ENCODE peak calls at places on chromosomes 6 and 20, in seven cellular contexts. One of them, this sample, is unnamed.

GRCh38 chr20:40532103-40532502 is 156.9 kb downstream of the MAFB start:
- DNase-seq in HCT116: peak; percentile 48
- DNase-seq in K562: peak; percentile 48
- DNase-seq in A549: no peak
- DNase-seq in PC-3: no peak
- DNase-seq in IMR-90: no peak
- DNase-seq in fibroblast of lung: no peak
- DNase-seq in this sample: peak; percentile 56

GRCh38 chr20:35617397-35618031 is 1.9 kb downstream of the SPAG4 start:
- DNase-seq in K562: peak; percentile 78
- DNase-seq in PC-3: peak; percentile 83
- DNase-seq in A549: peak; percentile 85
- DNase-seq in IMR-90: peak; percentile 53
- DNase-seq in HCT116: no peak
- DNase-seq in fibroblast of lung: peak; percentile 49
- DNase-seq in this sample: peak; percentile 64

GRCh38 chr20:396619-397431 is 11.3 kb upstream of the RBCK1 start:
- DNase-seq in K562: no peak
- DNase-seq in IMR-90: no peak
- DNase-seq in fibroblast of lung: no peak
- DNase-seq in PC-3: no peak
- DNase-seq in HCT116: no peak
- DNase-seq in A549: no peak
- DNase-seq in this sample: no peak

GRCh38 chr6:20559924-20560551 is 25.8 kb downstream of the CDKAL1 start:
- DNase-seq in K562: no peak
- DNase-seq in PC-3: no peak
- DNase-seq in A549: no peak
- DNase-seq in fibroblast of lung: no peak
- DNase-seq in IMR-90: no peak
- DNase-seq in HCT116: no peak
- DNase-seq in this sample: no peak

GRCh38 chr20:34155864-34156263 is 43.8 kb upstream of the EIF2S2 start:
- DNase-seq in K562: no peak
- DNase-seq in fibroblast of lung: no peak
- DNase-seq in A549: no peak
- DNase-seq in PC-3: no peak
- DNase-seq in HCT116: no peak
- DNase-seq in IMR-90: no peak
- DNase-seq in this sample: no peak

GRCh38 chr20:34525709-34526416 is 9.6 kb downstream of the DYNLRB1 start:
- DNase-seq in K562: peak; percentile 19
- DNase-seq in IMR-90: peak; percentile 100
- DNase-seq in HCT116: peak; percentile 93
- DNase-seq in PC-3: peak; percentile 100
- DNase-seq in A549: peak; percentile 97
- DNase-seq in fibroblast of lung: peak; percentile 99
- DNase-seq in this sample: peak; percentile 86

GRCh38 chr6:104930939-104931338 is 26.0 kb upstream of the LIN28B start:
- DNase-seq in HCT116: no peak
- DNase-seq in fibroblast of lung: no peak
- DNase-seq in IMR-90: no peak
- DNase-seq in K562: no peak
- DNase-seq in PC-3: no peak
- DNase-seq in A549: no peak
- DNase-seq in this sample: no peak

GRCh38 chr6:7125290-7125689 is 17.5 kb downstream of the RREB1 start:
- DNase-seq in K562: no peak
- DNase-seq in A549: no peak
- DNase-seq in PC-3: no peak
- DNase-seq in HCT116: no peak
- DNase-seq in IMR-90: no peak
- DNase-seq in fibroblast of lung: no peak
- DNase-seq in this sample: no peak

GRCh38 chr6:28643017-28643740 is 117.5 kb downstream of the GPX5 start:
- DNase-seq in A549: no peak
- DNase-seq in fibroblast of lung: peak; percentile 81
- DNase-seq in PC-3: peak; percentile 74
- DNase-seq in HCT116: peak; percentile 88
- DNase-seq in IMR-90: peak; percentile 78
- DNase-seq in K562: peak; percentile 83
- DNase-seq in this sample: peak; percentile 66

GRCh38 chr6:21740719-21741118 is 147.2 kb downstream of the SOX4 start:
- DNase-seq in fibroblast of lung: peak; percentile 92
- DNase-seq in K562: no peak
- DNase-seq in PC-3: peak; percentile 62
- DNase-seq in IMR-90: peak; percentile 85
- DNase-seq in HCT116: no peak
- DNase-seq in A549: no peak
- DNase-seq in this sample: no peak

GRCh38 chr20:6707231-6707870 is 60.1 kb upstream of the BMP2 start:
- DNase-seq in A549: no peak
- DNase-seq in HCT116: no peak
- DNase-seq in IMR-90: no peak
- DNase-seq in fibroblast of lung: peak; percentile 31
- DNase-seq in PC-3: peak; percentile 28
- DNase-seq in K562: no peak
- DNase-seq in this sample: no peak

GRCh38 chr6:43628392-43629103 is 516 bp downstream of the GTPBP2 start:
- DNase-seq in A549: peak; percentile 35
- DNase-seq in PC-3: peak; percentile 20
- DNase-seq in K562: peak; percentile 85
- DNase-seq in fibroblast of lung: peak; percentile 34
- DNase-seq in IMR-90: peak; percentile 34
- DNase-seq in HCT116: peak; percentile 37
- DNase-seq in this sample: no peak

GRCh38 chr6:141866731-141867502 is 265.8 kb upstream of the GJE1 start:
- DNase-seq in fibroblast of lung: no peak
- DNase-seq in HCT116: no peak
- DNase-seq in IMR-90: peak; percentile 15
- DNase-seq in K562: no peak
- DNase-seq in A549: no peak
- DNase-seq in PC-3: no peak
- DNase-seq in this sample: no peak

GRCh38 chr6:147382945-147383554 is 125.4 kb upstream of the SAMD5 start:
- DNase-seq in A549: peak; percentile 5
- DNase-seq in PC-3: peak; percentile 55
- DNase-seq in fibroblast of lung: peak; percentile 51
- DNase-seq in HCT116: peak; percentile 13
- DNase-seq in K562: peak; percentile 26
- DNase-seq in IMR-90: peak; percentile 41
- DNase-seq in this sample: no peak

GRCh38 chr6:27157461-27158315 is 89.8 kb upstream of the PRSS16 start:
- DNase-seq in PC-3: peak; percentile 87
- DNase-seq in HCT116: peak; percentile 65
- DNase-seq in K562: peak; percentile 93
- DNase-seq in A549: peak; percentile 52
- DNase-seq in fibroblast of lung: peak; percentile 72
- DNase-seq in IMR-90: peak; percentile 77
- DNase-seq in this sample: peak; percentile 70

GRCh38 chr6:159788276-159788675 is 1.1 kb downstream of the TCP1 start:
- DNase-seq in A549: no peak
- DNase-seq in fibroblast of lung: no peak
- DNase-seq in PC-3: no peak
- DNase-seq in K562: no peak
- DNase-seq in IMR-90: no peak
- DNase-seq in HCT116: no peak
- DNase-seq in this sample: peak; percentile 12

GRCh38 chr20:50380697-50381040 is 129.5 kb upstream of the PTPN1 start:
- DNase-seq in K562: no peak
- DNase-seq in PC-3: peak; percentile 71
- DNase-seq in IMR-90: peak; percentile 65
- DNase-seq in A549: peak; percentile 67
- DNase-seq in fibroblast of lung: peak; percentile 23
- DNase-seq in HCT116: no peak
- DNase-seq in this sample: no peak

GRCh38 chr20:14453259-14453658 is 115.8 kb upstream of the FLRT3 start:
- DNase-seq in fibroblast of lung: no peak
- DNase-seq in K562: no peak
- DNase-seq in A549: no peak
- DNase-seq in HCT116: no peak
- DNase-seq in IMR-90: no peak
- DNase-seq in PC-3: no peak
- DNase-seq in this sample: no peak

GRCh38 chr20:6699931-6700562 is 67.4 kb upstream of the BMP2 start:
- DNase-seq in HCT116: no peak
- DNase-seq in fibroblast of lung: no peak
- DNase-seq in IMR-90: no peak
- DNase-seq in K562: no peak
- DNase-seq in A549: no peak
- DNase-seq in PC-3: no peak
- DNase-seq in this sample: no peak

GRCh38 chr20:31843881-31844280 is 1.5 kb downstream of the FOXS1 start:
- DNase-seq in HCT116: no peak
- DNase-seq in A549: no peak
- DNase-seq in fibroblast of lung: no peak
- DNase-seq in K562: no peak
- DNase-seq in PC-3: no peak
- DNase-seq in IMR-90: no peak
- DNase-seq in this sample: no peak

DNA sequence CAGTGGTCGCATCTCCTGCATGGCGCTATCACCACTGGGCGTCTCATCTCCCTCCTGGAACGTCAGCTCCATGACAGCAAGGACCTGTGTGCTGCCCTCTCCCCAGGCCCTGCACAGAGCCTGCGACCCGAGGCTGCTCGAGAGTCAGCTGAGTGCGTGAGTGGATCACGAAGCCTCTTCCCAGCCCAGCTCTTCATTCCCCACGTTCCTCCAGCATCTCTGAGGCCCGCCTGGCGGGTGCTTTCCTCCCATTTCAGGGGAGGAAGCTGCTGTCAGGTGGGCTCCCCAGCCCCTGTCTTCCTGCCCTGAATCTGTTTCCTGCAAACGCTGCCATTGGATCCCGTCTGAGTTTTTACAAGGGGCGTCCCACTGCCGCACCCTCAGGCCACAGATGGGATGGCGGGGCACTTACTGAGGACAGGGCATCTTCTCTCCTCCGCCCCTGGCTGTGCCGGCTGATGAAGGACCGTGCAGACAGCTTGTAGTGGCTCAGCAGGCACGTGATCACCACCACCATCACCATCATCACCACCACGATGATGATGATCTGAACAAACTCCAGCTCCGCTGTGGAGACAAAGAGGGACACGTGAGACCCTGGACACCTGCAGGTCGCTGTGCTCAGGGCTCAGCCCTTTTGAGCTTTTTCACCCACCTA is 39.0 kb upstream of the ZBP1 start:
- DNase-seq in PC-3: no peak
- DNase-seq in fibroblast of lung: no peak
- DNase-seq in A549: no peak
- DNase-seq in HCT116: no peak
- DNase-seq in K562: no peak
- DNase-seq in IMR-90: no peak
- DNase-seq in this sample: no peak
- H3K27ac ChIP-seq in PC-3: no peak overlapping the region
- H3K27ac ChIP-seq in fibroblast of lung: no peak overlapping the region
- H3K27ac ChIP-seq in A549: no peak overlapping the region
- H3K27ac ChIP-seq in HCT116: no peak overlapping the region
- H3K27ac ChIP-seq in K562: no peak overlapping the region
- H3K27ac ChIP-seq in IMR-90: no peak overlapping the region
- H3K27ac ChIP-seq in this sample: no peak overlapping the region

DNA sequence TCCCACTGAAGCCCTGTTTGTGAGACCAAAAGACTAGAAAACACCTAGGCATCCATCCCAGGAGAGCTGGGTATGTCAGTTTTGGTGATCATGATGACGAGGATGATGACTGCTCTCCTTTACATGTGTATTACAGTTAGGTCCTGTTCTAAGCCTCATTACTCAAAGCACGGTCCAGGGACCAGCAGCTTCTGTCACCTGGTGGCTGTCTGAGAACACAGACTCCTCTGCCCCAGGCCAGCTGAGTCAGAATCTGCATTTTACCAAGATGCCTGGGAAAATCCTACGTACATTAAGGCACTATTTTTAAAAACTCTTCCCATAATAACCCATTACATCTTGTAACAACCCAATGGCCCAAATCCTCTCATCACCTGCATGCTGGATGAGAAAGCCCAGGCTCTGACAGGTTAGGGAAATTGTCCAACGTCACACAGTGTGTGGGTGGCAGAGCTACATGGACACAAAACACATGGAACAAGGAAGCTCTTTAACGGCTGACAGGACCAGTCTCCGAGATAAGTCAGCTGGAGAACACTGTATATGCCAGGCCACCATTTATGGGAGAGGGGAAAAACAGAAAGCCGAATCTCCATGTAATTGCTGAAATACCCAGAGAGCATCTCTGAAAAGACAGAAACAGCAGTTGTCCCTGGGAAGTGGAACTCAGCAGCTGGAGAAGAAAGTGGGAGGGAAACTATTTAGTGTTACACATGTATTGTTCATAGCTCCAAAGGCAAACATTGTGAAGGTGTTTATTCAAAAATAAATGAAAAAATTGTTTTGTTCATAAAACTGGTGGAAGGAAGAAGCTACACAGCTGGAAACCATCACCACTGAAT is 65.3 kb downstream of the BMP7 start:
- DNase-seq in IMR-90: no peak
- DNase-seq in HCT116: no peak
- DNase-seq in fibroblast of lung: no peak
- DNase-seq in K562: no peak
- DNase-seq in A549: no peak
- DNase-seq in PC-3: no peak
- DNase-seq in this sample: peak; percentile 97
- H3K4me2 ChIP-seq in IMR-90: no peak overlapping the region
- H3K4me2 ChIP-seq in HCT116: no peak overlapping the region
- H3K4me2 ChIP-seq in fibroblast of lung: no peak overlapping the region
- H3K4me2 ChIP-seq in K562: no peak overlapping the region
- H3K4me2 ChIP-seq in A549: no peak overlapping the region
- H3K4me2 ChIP-seq in PC-3: no peak overlapping the region
- H3K4me2 ChIP-seq in this sample: no peak overlapping the region

GRCh38 chr6:4280721-4281120 is 145.3 kb upstream of the ECI2 start:
- DNase-seq in K562: no peak
- DNase-seq in PC-3: peak; percentile 88
- DNase-seq in IMR-90: peak; percentile 91
- DNase-seq in A549: peak; percentile 47
- DNase-seq in HCT116: no peak
- DNase-seq in fibroblast of lung: peak; percentile 93
- DNase-seq in this sample: peak; percentile 75

GRCh38 chr6:4280031-4280430 is 144.7 kb upstream of the ECI2 start:
- DNase-seq in fibroblast of lung: no peak
- DNase-seq in PC-3: no peak
- DNase-seq in A549: no peak
- DNase-seq in K562: no peak
- DNase-seq in IMR-90: no peak
- DNase-seq in HCT116: no peak
- DNase-seq in this sample: peak; percentile 59

GRCh38 chr6:4282926-4283325 is 147.6 kb upstream of the ECI2 start:
- DNase-seq in PC-3: no peak
- DNase-seq in K562: no peak
- DNase-seq in IMR-90: no peak
- DNase-seq in fibroblast of lung: no peak
- DNase-seq in A549: no peak
- DNase-seq in HCT116: no peak
- DNase-seq in this sample: no peak

GRCh38 chr6:4281341-4282293 is 146.2 kb upstream of the ECI2 start:
- DNase-seq in PC-3: peak; percentile 81
- DNase-seq in K562: no peak
- DNase-seq in fibroblast of lung: peak; percentile 78
- DNase-seq in A549: no peak
- DNase-seq in HCT116: no peak
- DNase-seq in IMR-90: peak; percentile 62
- DNase-seq in this sample: peak; percentile 72
- H3K4me3 ChIP-seq in PC-3: peak overlapping the region; percentile 60
- H3K4me3 ChIP-seq in K562: no peak overlapping the region
- H3K4me3 ChIP-seq in fibroblast of lung: peak overlapping the region; percentile 42
- H3K4me3 ChIP-seq in A549: no peak overlapping the region
- H3K4me3 ChIP-seq in HCT116: no peak overlapping the region
- H3K4me3 ChIP-seq in IMR-90: peak overlapping the region; percentile 19
- H3K4me3 ChIP-seq in this sample: no peak overlapping the region

GRCh38 chr6:77653817-77654216 is 978 bp downstream of the MEI4 start:
- DNase-seq in fibroblast of lung: no peak
- DNase-seq in A549: no peak
- DNase-seq in K562: no peak
- DNase-seq in PC-3: no peak
- DNase-seq in HCT116: no peak
- DNase-seq in IMR-90: no peak
- DNase-seq in this sample: no peak
- H3K27ac ChIP-seq in fibroblast of lung: no peak overlapping the region
- H3K27ac ChIP-seq in A549: no peak overlapping the region
- H3K27ac ChIP-seq in K562: no peak overlapping the region
- H3K27ac ChIP-seq in PC-3: no peak overlapping the region
- H3K27ac ChIP-seq in HCT116: no peak overlapping the region
- H3K27ac ChIP-seq in IMR-90: no peak overlapping the region
- H3K27ac ChIP-seq in this sample: no peak overlapping the region

This sample was measured in trophoblast cell.